ENCODE peak calls at places on chromosomes 6 and 20, in seven cellular contexts. U is pancreas, Q is PC-9, C is left lung, B is lung, I is uterus, E is HCT116. G is an unnamed sample. For H3K9me3, the result is how much of the 10 kb centered on the place peaks cover.

GRCh38 chr6:86961432-86962200 is 24.3 kb downstream of the HTR1E start:
- DNase-seq in I (no peak), E (no peak), B (no peak), U (no peak), C (no peak), Q (no peak), G (no peak)

GRCh38 chr6:74073896-74074295 is 377.9 kb downstream of the CD109 start:
- DNase-seq in I (no peak), C (no peak), U (no peak), B (no peak), Q (no peak), E (no peak), G (no peak)

GRCh38 chr6:160919713-160920112 is 71.9 kb upstream of the MAP3K4 start:
- DNase-seq in C (no peak), U (no peak), B (no peak), E (no peak), I (no peak), Q (no peak), G (no peak)

GRCh38 chr6:21201673-21202430 is 391.7 kb upstream of the SOX4 start:
- DNase-seq in B (no peak), I (no peak), C (no peak), E (no peak), Q (no peak), U (no peak), G (no peak)

GRCh38 chr6:138692978-138693909 is 80.3 kb upstream of the CCDC28A start:
- DNase-seq in I (peak), U (peak), Q (peak), B (peak), C (peak), E (peak), G (peak)

GRCh38 chr20:57661201-57662027 is 41.2 kb upstream of the ZBP1 start:
- DNase-seq in U (no peak), B (no peak), Q (no peak), I (peak), E (no peak), C (peak), G (no peak)

GRCh38 chr6:156703719-156704118 is 73.5 kb upstream of the ARID1B start:
- DNase-seq in U (no peak), I (no peak), Q (no peak), B (no peak), E (no peak), C (no peak), G (no peak)

GRCh38 chr6:8082954-8083858 is 19.0 kb upstream of the BLOC1S5 start:
- DNase-seq in C (no peak), B (no peak), U (peak), E (peak), Q (peak), I (no peak), G (no peak)

GRCh38 chr6:129426343-129426742 is 283.6 kb downstream of the ARHGAP18 start:
- DNase-seq in B (no peak), C (no peak), Q (no peak), U (no peak), E (no peak), I (no peak), G (no peak)

GRCh38 chr6:157200611-157201010 is 122.7 kb downstream of the TMEM242 start:
- DNase-seq in U (no peak), E (no peak), B (no peak), I (no peak), C (peak), Q (no peak), G (no peak)

GRCh38 chr20:32509639-32510066 is 75.5 kb downstream of the NOL4L start:
- DNase-seq in Q (peak), U (no peak), I (no peak), E (no peak), B (no peak), C (peak), G (peak)
- H3K4me3 ChIP-seq in Q (no peak), U (no peak), I (no peak), E (no peak), B (no peak), C (no peak), G (peak)

GRCh38 chr6:18429655-18430054 is 42.5 kb downstream of the RNF144B start:
- DNase-seq in B (no peak), C (no peak), U (no peak), E (no peak), I (no peak), Q (no peak), G (no peak)

GRCh38 chr6:18423426-18423825 is 36.3 kb downstream of the RNF144B start:
- DNase-seq in E (no peak), Q (no peak), I (no peak), C (no peak), B (no peak), U (no peak), G (no peak)

GRCh38 chr6:18424201-18424600 is 37.1 kb downstream of the RNF144B start:
- DNase-seq in B (no peak), C (no peak), U (no peak), E (no peak), I (no peak), Q (no peak), G (no peak)

GRCh38 chr6:18422136-18422535 is 35.0 kb downstream of the RNF144B start:
- DNase-seq in C (no peak), B (no peak), E (no peak), U (no peak), Q (no peak), I (no peak), G (no peak)

DNA sequence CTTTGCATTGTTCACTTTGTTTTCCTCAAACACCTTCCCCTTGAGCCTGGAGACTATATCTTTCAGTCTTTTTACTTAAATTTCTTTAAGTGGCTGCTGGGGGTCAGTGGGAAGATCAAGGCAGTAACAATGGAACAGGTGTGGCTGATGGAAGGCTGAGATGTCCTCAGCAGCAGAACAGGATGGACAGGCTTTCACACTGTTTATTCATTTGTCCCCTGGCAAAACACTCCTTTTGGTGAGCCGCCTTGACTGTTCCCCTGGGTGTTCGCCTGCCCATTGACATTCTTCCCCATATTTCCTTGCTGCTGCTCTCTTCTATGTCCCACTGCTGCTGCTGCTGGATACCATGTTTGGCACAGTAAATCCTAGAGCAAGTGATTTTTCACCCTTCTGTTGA is 38.1 kb downstream of the RNF144B start:
- DNase-seq in E (no peak), C (no peak), Q (peak), U (no peak), B (no peak), I (no peak), G (no peak)
- H3K27ac ChIP-seq in E (no peak), C (peak), Q (peak), U (no peak), B (peak), I (no peak), G (no peak)

GRCh38 chr20:56003966-56004365 is 1.4 kb downstream of the CBLN4 start:
- DNase-seq in U (peak), I (no peak), E (no peak), C (peak), Q (no peak), B (no peak), G (no peak)
- H3K9me3 ChIP-seq in U (under half), I (under half), E (under half), C (under half), Q (under half), B (under half), G (under half)

GRCh38 chr20:9121211-9121610 is 52.3 kb downstream of the PLCB4 start:
- DNase-seq in U (no peak), E (no peak), Q (no peak), B (no peak), C (no peak), I (no peak), G (no peak)

GRCh38 chr20:9114709-9115108 is 45.8 kb downstream of the PLCB4 start:
- DNase-seq in U (no peak), C (no peak), Q (no peak), E (no peak), B (no peak), I (no peak), G (no peak)

GRCh38 chr20:9117548-9117947 is 48.7 kb downstream of the PLCB4 start:
- DNase-seq in B (no peak), E (no peak), U (no peak), Q (no peak), C (no peak), I (no peak), G (no peak)

DNA sequence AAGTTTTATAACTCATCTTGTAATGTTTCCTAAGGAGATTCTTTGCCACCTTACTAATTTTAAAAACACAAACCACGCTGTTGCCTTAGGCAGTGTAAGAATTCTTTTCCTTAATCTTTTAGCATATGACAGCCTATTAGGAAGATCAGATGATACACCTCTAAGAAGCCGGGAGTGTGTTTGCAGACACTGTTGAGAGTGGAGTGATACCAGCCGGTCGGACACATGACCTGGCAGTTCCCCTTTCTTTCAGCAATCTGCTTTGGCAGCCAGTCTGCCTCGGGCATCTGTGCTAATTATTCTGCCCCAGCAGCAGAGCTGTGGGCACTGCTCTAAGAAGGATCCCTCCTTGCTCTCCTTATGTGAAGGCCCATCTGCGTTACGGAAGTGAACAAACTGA is 50.9 kb downstream of the PLCB4 start:
- DNase-seq in I (no peak), E (no peak), Q (peak), U (peak), C (no peak), B (no peak), G (no peak)
- H3K4me3 ChIP-seq in I (no peak), E (no peak), Q (no peak), U (no peak), C (no peak), B (no peak), G (no peak)

GRCh38 chr6:3751730-3752537 is 421 bp upstream of the PXDC1 start:
- DNase-seq in Q (peak), C (peak), E (peak), B (peak), U (peak), I (peak), G (peak)
- H3K27ac ChIP-seq in Q (no peak), C (peak), E (peak), B (peak), U (peak), I (peak), G (no peak)

GRCh38 chr20:15619816-15620215 is 953.4 kb downstream of the KIF16B start:
- DNase-seq in C (no peak), U (no peak), E (no peak), B (no peak), I (no peak), Q (no peak), G (no peak)
- H3K9me3 ChIP-seq in C (under half), U (under half), E (under half), B (under half), I (under half), Q (under half), G (under half)

DNA sequence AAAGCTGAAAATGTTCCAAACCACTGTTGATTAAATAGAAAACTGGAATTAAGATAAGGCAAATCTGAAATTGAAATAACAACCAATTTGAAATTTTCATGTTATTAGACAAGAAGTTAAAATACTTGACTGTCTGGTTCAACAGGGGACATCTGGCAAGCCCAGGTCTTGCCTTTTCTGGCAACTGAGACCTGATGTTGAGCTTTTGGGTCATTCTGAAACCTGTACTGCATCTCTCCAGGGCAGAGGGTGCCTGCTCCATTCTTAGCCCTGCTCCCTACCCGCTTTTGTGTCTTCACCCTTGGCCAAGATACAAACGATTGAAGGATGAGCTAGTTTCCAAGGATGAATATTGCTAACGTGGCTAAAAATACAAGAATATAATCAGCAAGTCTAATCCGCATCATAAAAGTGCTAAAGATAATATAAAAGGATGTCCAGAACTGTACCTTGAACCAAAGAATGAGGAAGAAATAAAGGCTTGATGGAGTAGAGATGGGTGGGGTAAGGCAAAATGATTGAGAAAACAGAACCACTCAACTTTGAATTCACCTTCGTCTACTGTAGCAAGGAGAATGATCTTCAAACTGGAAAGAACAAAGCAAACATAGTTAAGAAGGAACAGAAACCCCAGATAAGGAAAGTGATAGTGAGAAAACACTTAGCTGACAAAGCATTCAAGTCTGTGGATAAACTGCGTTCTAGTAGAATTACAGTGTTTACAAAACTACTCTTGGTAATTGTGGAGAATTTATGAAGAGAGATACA is 109.8 kb upstream of the MAN1A1 start:
- DNase-seq in I (no peak), Q (no peak), C (no peak), U (no peak), B (no peak), E (no peak), G (no peak)
- H3K4me3 ChIP-seq in I (no peak), Q (no peak), C (no peak), U (no peak), B (no peak), E (no peak), G (no peak)

GRCh38 chr20:32192698-32193097 is 14.8 kb downstream of the PLAGL2 start:
- DNase-seq in E (no peak), C (no peak), U (no peak), I (no peak), Q (no peak), B (peak), G (no peak)

GRCh38 chr20:32199006-32199405 is 8.5 kb downstream of the PLAGL2 start:
- DNase-seq in Q (no peak), E (no peak), U (no peak), C (no peak), B (no peak), I (no peak), G (no peak)

GRCh38 chr20:32191422-32191821 is 16.1 kb downstream of the PLAGL2 start:
- DNase-seq in U (no peak), Q (no peak), E (no peak), I (no peak), C (no peak), B (no peak), G (no peak)

GRCh38 chr20:32191873-32192272 is 15.7 kb downstream of the PLAGL2 start:
- DNase-seq in E (no peak), I (no peak), C (no peak), B (no peak), U (no peak), Q (no peak), G (no peak)

DNA sequence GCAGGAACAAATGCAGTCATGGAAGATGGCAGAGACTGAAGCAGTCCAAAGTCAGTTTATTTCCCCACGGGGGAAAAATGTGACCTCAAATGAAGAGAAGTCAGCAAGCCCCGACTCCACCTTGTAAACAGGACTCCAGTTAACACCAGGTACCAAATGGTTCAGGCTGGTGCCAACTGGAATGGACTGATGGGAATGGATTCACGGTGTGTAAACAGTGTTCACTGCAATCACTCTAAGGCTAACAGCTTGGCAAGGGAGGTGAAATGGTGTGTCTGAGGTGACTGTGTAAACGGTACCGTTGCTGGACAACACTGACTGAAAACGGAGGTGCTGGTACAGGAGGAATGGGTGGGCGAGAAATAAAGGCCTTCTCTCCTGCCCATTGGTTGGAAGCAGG is 12.0 kb downstream of the PLAGL2 start:
- DNase-seq in U (no peak), I (no peak), C (no peak), Q (no peak), E (no peak), B (no peak), G (no peak)
- H3K27ac ChIP-seq in U (no peak), I (no peak), C (no peak), Q (no peak), E (no peak), B (peak), G (no peak)

GRCh38 chr20:44033873-44034272 is 119.2 kb downstream of the TOX2 start:
- DNase-seq in C (no peak), U (no peak), E (no peak), Q (no peak), I (no peak), B (no peak), G (peak)

GRCh38 chr20:44034965-44035635 is 120.4 kb downstream of the TOX2 start:
- DNase-seq in C (no peak), Q (no peak), U (no peak), E (no peak), B (no peak), I (no peak), G (peak)

GRCh38 chr20:44033344-44033743 is 118.7 kb downstream of the TOX2 start:
- DNase-seq in I (no peak), U (no peak), E (no peak), Q (no peak), B (no peak), C (no peak), G (no peak)

GRCh38 chr20:44035924-44036323 is 121.3 kb downstream of the TOX2 start:
- DNase-seq in I (no peak), C (no peak), Q (no peak), U (no peak), E (no peak), B (no peak), G (no peak)

DNA sequence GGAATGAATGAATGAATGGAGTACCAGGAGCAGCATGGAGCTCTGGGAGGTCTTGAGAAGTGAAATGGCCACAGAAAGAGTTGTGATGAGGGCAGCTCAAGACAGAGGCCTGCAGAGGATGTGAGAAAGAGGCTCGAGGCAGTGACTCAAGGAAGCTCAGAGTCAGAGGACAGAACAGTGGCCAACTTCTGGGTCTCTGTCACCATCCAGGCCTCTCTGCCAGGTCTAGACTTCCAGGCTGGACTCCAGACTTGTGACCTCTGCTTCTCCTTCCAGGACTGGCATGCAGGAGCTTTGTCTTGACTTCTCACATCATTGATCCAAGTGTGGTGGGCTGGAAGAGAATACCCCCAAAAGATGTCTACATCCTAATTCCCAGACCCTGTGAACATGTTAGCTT is 119.8 kb downstream of the TOX2 start:
- DNase-seq in Q (no peak), E (no peak), U (no peak), I (no peak), B (no peak), C (no peak), G (no peak)
- H3K9me3 ChIP-seq in Q (under half), E (under half), U (under half), I (under half), B (under half), C (under half), G (under half)

DNA sequence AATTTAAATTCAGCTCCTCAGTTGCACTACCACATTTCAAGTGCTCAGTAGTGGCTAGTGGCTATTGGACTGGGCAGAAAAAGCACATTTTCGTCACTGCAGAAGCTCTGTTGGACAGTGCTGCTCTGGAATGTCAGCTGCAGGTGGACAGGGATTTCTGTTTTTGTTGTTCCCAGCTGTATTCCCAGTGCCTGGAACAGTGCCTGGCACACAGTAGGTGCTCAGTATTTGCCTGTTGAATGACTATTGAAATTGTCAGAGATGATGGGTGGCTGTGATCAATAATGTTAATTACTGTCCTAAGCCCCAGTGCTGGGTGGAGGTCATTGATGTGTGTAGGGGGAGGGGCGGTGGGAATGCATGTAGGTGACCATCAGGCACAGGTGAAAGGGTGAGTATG is 5.5 kb downstream of the CLPSL1 start:
- DNase-seq in Q (no peak), I (no peak), C (no peak), B (no peak), U (no peak), E (no peak), G (no peak)
- H3K4me3 ChIP-seq in Q (no peak), I (no peak), C (no peak), B (no peak), U (no peak), E (no peak), G (no peak)

G was measured in CD8-positive, alpha-beta T cell.